ENCODE peak calls at places on chromosomes 11 and 22, in five cellular contexts. One of them, this sample, is unnamed.

GRCh38 chr22:23431337-23432072 is 148.6 kb downstream of the IGLL1 start:
- DNase-seq in HepG2: peak
- DNase-seq in GM12878: no peak
- DNase-seq in H1: no peak
- DNase-seq in SK-N-SH: no peak
- DNase-seq in this sample: no peak

GRCh38 chr11:108906826-108907225 is 242.0 kb downstream of the DDX10 start:
- DNase-seq in HepG2: no peak
- DNase-seq in GM12878: no peak
- DNase-seq in H1: no peak
- DNase-seq in SK-N-SH: no peak
- DNase-seq in this sample: no peak

GRCh38 chr22:44701824-44702478 is at the start of gene PRR5:
- DNase-seq in HepG2: peak
- DNase-seq in GM12878: no peak
- DNase-seq in H1: no peak
- DNase-seq in SK-N-SH: peak
- DNase-seq in this sample: peak

GRCh38 chr11:6609502-6610015 is 2.5 kb downstream of the TAF10 start:
- DNase-seq in HepG2: no peak
- DNase-seq in GM12878: no peak
- DNase-seq in H1: no peak
- DNase-seq in SK-N-SH: no peak
- DNase-seq in this sample: no peak

GRCh38 chr11:64675417-64676252 is 47.4 kb downstream of the NRXN2 start:
- DNase-seq in HepG2: no peak
- DNase-seq in GM12878: no peak
- DNase-seq in H1: no peak
- DNase-seq in SK-N-SH: peak
- DNase-seq in this sample: no peak

GRCh38 chr22:38756631-38757463 is 1.0 kb upstream of the SUN2 start:
- DNase-seq in HepG2: no peak
- DNase-seq in GM12878: no peak
- DNase-seq in H1: no peak
- DNase-seq in SK-N-SH: no peak
- DNase-seq in this sample: peak

GRCh38 chr22:23151827-23152226 is 6.5 kb downstream of the RAB36 start:
- DNase-seq in HepG2: no peak
- DNase-seq in GM12878: no peak
- DNase-seq in H1: no peak
- DNase-seq in SK-N-SH: no peak
- DNase-seq in this sample: no peak

GRCh38 chr11:68282141-68282860 is 10.5 kb upstream of the C11orf24 start:
- DNase-seq in HepG2: no peak
- DNase-seq in GM12878: peak
- DNase-seq in H1: no peak
- DNase-seq in SK-N-SH: no peak
- DNase-seq in this sample: peak

GRCh38 chr11:66113132-66113856 is 43.2 kb downstream of the PACS1 start:
- DNase-seq in HepG2: peak
- DNase-seq in GM12878: no peak
- DNase-seq in H1: no peak
- DNase-seq in SK-N-SH: no peak
- DNase-seq in this sample: no peak

GRCh38 chr22:28761449-28761755 is 11.1 kb upstream of the CCDC117 start:
- DNase-seq in HepG2: no peak
- DNase-seq in GM12878: no peak
- DNase-seq in H1: no peak
- DNase-seq in SK-N-SH: no peak
- DNase-seq in this sample: no peak

DNA sequence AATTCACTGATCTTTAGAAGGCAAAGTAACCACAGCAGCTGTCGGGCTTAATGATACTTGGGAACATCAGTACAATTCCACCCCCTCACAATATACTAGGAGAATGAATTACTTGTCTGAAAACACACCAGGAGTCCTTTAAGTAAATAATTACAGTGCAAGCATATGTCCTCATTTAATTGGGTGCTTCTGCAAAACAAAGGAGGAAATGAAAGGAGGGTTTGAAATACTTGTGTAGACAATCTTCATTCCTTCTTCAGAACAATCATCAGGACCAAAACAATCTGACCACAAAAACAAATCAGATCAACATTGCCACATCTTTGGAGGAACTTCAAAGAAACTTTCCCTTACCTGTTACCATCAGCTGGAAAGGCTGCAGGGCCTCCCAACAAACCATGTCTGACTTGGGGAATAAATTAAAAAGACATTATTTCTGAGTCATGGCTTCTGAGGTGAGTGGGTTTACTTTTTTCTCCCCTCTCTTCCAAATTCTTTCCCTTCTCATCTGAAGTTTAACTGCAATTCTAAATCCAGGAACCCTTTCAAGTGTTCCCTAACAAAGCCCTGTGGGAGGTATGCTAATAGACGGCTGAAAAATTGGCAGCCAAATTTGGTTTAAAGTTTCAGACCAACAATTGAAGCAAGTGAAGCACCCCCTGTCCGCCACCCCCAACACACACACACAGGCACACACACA is 12.5 kb upstream of the CCDC117 start:
- DNase-seq in HepG2: peak
- DNase-seq in GM12878: peak
- DNase-seq in H1: peak
- DNase-seq in SK-N-SH: no peak
- DNase-seq in this sample: no peak
- H3K27ac ChIP-seq in HepG2: peak
- H3K27ac ChIP-seq in GM12878: peak
- H3K27ac ChIP-seq in H1: peak
- H3K27ac ChIP-seq in SK-N-SH: no peak
- H3K27ac ChIP-seq in this sample: no peak

DNA sequence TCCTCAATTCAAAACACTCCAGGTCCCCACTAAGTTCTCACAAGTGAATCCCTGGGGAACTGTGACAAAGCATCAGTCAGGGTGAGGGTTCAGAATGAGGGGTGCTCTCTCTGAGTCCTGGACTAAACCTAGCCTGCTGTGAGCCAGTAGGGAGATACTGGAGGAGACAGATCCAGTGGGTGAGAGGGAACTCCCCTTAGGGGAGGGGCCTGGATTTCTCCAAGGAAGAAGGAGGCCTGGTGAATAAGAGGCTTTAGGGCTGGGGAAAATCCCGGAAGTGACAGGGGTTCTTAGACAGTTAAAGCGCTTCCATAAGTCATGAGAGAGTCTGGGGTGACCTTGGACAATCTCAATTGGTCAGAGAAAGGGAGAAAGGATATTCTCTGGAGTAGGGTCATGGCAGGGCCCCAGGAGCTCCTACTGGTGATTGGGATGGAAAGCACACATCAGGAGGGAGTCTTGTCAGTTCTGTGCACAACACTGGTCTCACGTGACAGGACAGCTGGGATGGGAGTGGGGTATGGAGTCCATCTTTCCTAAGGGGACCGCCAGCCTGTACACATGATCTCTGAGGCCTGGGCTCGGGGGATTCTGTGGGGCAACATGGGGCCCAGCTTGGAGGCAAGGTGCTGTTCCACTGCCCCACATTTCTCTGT is 1.5 kb downstream of the TBC1D10A start:
- DNase-seq in HepG2: no peak
- DNase-seq in GM12878: no peak
- DNase-seq in H1: no peak
- DNase-seq in SK-N-SH: no peak
- DNase-seq in this sample: no peak
- TF ChIP-seq GABPA in HepG2: no peak
- TF ChIP-seq GABPA in GM12878: no peak
- TF ChIP-seq GABPA in H1: no peak
- TF ChIP-seq GABPA in SK-N-SH: no peak
- TF ChIP-seq GABPA in this sample: no peak

GRCh38 chr22:31749636-31750364 is at the start of gene PRR14L:
- DNase-seq in HepG2: peak
- DNase-seq in GM12878: peak
- DNase-seq in H1: peak
- DNase-seq in SK-N-SH: peak
- DNase-seq in this sample: peak

GRCh38 chr22:31753634-31754471 is at the start of gene DEPDC5:
- DNase-seq in HepG2: peak
- DNase-seq in GM12878: peak
- DNase-seq in H1: peak
- DNase-seq in SK-N-SH: peak
- DNase-seq in this sample: peak

GRCh38 chr22:31753005-31753633 is 700 bp upstream of the DEPDC5 start:
- DNase-seq in HepG2: peak
- DNase-seq in GM12878: no peak
- DNase-seq in H1: no peak
- DNase-seq in SK-N-SH: peak
- DNase-seq in this sample: peak

GRCh38 chr22:31750365-31751284 is 693 bp upstream of the PRR14L start:
- DNase-seq in HepG2: no peak
- DNase-seq in GM12878: no peak
- DNase-seq in H1: no peak
- DNase-seq in SK-N-SH: no peak
- DNase-seq in this sample: no peak

GRCh38 chr22:31752096-31752847 is 1.5 kb upstream of the DEPDC5 start:
- DNase-seq in HepG2: no peak
- DNase-seq in GM12878: no peak
- DNase-seq in H1: no peak
- DNase-seq in SK-N-SH: no peak
- DNase-seq in this sample: no peak
- H3K4me3 ChIP-seq in HepG2: peak
- H3K4me3 ChIP-seq in GM12878: no peak
- H3K4me3 ChIP-seq in H1: peak
- H3K4me3 ChIP-seq in SK-N-SH: no peak
- H3K4me3 ChIP-seq in this sample: no peak

DNA sequence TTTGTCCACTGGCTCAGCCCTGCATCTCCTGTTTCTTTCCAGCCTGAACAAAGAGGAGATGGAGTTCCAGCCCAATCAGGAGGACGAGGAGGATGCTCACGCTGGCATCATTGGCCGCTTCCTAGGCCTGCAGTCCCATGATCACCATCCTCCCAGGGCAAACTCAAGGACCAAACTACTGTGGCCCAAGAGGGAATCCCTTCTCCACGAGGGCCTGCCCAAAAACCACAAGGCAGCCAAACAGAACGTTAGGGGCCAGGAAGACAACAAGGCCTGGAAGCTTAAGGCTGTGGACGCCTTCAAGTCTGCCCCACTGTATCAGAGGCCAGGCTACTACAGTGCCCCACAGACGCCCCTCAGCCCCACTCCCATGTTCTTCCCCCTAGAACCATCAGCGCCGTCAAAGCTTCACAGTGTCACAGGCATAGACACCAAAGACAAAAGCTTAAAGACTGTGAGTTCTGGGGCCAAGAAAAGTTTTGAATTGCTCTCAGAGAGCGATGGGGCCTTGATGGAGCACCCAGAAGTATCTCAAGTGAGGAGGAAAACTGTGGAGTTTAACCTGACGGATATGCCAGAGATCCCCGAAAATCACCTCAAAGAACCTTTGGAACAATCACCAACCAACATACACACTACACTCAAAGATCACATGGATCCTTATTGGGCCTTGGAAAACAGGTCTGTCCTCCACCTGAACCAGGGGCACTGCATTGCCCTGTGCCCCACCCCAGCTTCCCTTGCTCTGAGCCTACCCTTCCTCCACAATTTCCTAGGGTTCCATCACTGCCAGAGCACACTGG is 5.0 kb downstream of the FTH1 start:
- DNase-seq in HepG2: no peak
- DNase-seq in GM12878: no peak
- DNase-seq in H1: no peak
- DNase-seq in SK-N-SH: no peak
- DNase-seq in this sample: no peak
- H3K27ac ChIP-seq in HepG2: peak
- H3K27ac ChIP-seq in GM12878: peak
- H3K27ac ChIP-seq in H1: no peak
- H3K27ac ChIP-seq in SK-N-SH: no peak
- H3K27ac ChIP-seq in this sample: peak

GRCh38 chr11:62553839-62554361 is 7.3 kb upstream of the AHNAK start:
- DNase-seq in HepG2: no peak
- DNase-seq in GM12878: no peak
- DNase-seq in H1: no peak
- DNase-seq in SK-N-SH: no peak
- DNase-seq in this sample: no peak
- TF ChIP-seq GABPA in HepG2: no peak
- TF ChIP-seq GABPA in GM12878: no peak
- TF ChIP-seq GABPA in H1: no peak
- TF ChIP-seq GABPA in SK-N-SH: no peak
- TF ChIP-seq GABPA in this sample: no peak

DNA sequence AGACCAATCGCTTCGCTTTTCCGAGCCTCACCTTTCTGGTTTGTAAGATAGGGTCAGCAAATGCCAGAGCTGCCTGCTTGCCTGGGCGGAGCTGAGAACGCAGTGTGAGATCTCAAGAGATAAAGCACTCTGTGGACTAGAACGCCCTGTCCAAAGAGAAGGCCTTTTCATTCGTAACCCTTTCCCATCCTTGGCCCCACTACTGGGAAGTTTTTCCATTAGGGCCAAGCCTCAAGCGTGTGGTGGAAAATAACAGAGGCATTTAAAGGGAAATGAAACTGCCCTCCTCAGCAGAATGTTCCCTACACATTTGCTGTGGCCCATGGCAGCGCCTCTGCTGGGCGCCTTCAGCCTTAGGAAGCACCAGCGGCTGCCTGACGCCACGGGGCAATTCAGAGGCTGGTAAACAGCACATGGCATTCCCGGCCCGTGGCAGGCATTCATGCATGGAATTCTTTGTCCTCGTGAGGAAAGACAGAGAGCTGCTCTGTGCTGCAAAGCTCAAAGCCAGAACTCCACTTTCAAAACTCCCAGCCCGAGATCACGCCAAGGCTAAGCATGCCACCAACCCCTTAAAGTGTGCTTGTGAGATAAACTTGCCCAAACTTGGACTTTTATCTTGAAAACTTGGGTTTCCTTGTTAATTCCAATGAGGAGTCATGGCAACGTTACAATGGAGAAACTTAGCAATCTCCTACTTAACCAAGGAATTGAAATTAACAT is 38.1 kb downstream of the AHNAK start:
- DNase-seq in HepG2: peak
- DNase-seq in GM12878: no peak
- DNase-seq in H1: peak
- DNase-seq in SK-N-SH: peak
- DNase-seq in this sample: no peak
- H3K4me3 ChIP-seq in HepG2: peak
- H3K4me3 ChIP-seq in GM12878: no peak
- H3K4me3 ChIP-seq in H1: peak
- H3K4me3 ChIP-seq in SK-N-SH: no peak
- H3K4me3 ChIP-seq in this sample: no peak

GRCh38 chr22:46119729-46120419 is 30.5 kb upstream of the PPARA start:
- DNase-seq in HepG2: no peak
- DNase-seq in GM12878: no peak
- DNase-seq in H1: no peak
- DNase-seq in SK-N-SH: no peak
- DNase-seq in this sample: no peak
- H3K27ac ChIP-seq in HepG2: no peak
- H3K27ac ChIP-seq in GM12878: no peak
- H3K27ac ChIP-seq in H1: no peak
- H3K27ac ChIP-seq in SK-N-SH: peak
- H3K27ac ChIP-seq in this sample: no peak

GRCh38 chr11:12769834-12770345 is 95.7 kb downstream of the TEAD1 start:
- DNase-seq in HepG2: no peak
- DNase-seq in GM12878: no peak
- DNase-seq in H1: no peak
- DNase-seq in SK-N-SH: no peak
- DNase-seq in this sample: no peak
- TF ChIP-seq GABPA in HepG2: no peak
- TF ChIP-seq GABPA in GM12878: no peak
- TF ChIP-seq GABPA in H1: no peak
- TF ChIP-seq GABPA in SK-N-SH: no peak
- TF ChIP-seq GABPA in this sample: no peak

This sample was measured in HL-60.